ENCODE peak calls at places on chromosomes 5 and 9, in ten cellular contexts. E, B, F, V, D, U, O, W, T and Q are unnamed samples.

GRCh38 chr5:73994963-73995362 is 369.0 kb downstream of the ARHGEF28 start:
- DNase-seq in E (no peak), B (no peak), F (no peak), V (no peak), D (no peak), U (no peak), O (no peak), W (no peak), T (no peak), Q (no peak)

GRCh38 chr9:134243778-134244467 is 79.6 kb upstream of the RNU6ATAC start:
- DNase-seq in E (peak; percentile 69), B (peak; percentile 50), F (no peak), V (peak; percentile 24), D (no peak), U (peak; percentile 14), O (peak; percentile 27), W (peak; percentile 67), T (no peak), Q (peak; percentile 59)

GRCh38 chr9:135077497-135078200 is 9.8 kb upstream of the OLFM1 start:
- DNase-seq in E (peak; percentile 36), B (peak; percentile 5), F (peak; percentile 51), V (no peak), D (no peak), U (peak; percentile 9), O (peak; percentile 53), W (no peak), T (peak; percentile 66), Q (no peak)

GRCh38 chr9:134732392-134733110 is 90.9 kb downstream of the COL5A1 start:
- DNase-seq in E (no peak), B (no peak), F (no peak), V (no peak), D (no peak), U (no peak), O (no peak), W (no peak), T (no peak), Q (peak; percentile 55)

GRCh38 chr5:172007795-172008465 is 1.5 kb upstream of the FBXW11 start:
- DNase-seq in E (no peak), B (no peak), F (no peak), V (no peak), D (no peak), U (peak; percentile 76), O (peak; percentile 33), W (no peak), T (no peak), Q (peak; percentile 64)

GRCh38 chr5:134824681-134825080 is 21.1 kb upstream of the C5orf24 start:
- DNase-seq in E (no peak), B (no peak), F (no peak), V (no peak), D (no peak), U (no peak), O (no peak), W (no peak), T (no peak), Q (no peak)

GRCh38 chr5:158468444-158468843 is 609.5 kb upstream of the CLINT1 start:
- DNase-seq in E (no peak), B (no peak), F (no peak), V (no peak), D (no peak), U (no peak), O (no peak), W (no peak), T (no peak), Q (no peak)

GRCh38 chr5:57538341-57538955 is 55.8 kb upstream of the ACTBL2 start:
- DNase-seq in E (no peak), B (no peak), F (no peak), V (no peak), D (no peak), U (peak; percentile 92), O (peak; percentile 90), W (no peak), T (no peak), Q (peak; percentile 79)